ENCODE peak calls at places on chromosomes 2 and 18, in four cellular contexts. F is prostate gland, M is mesothelial cell of epicardium, N is HFF-Myc. X is an unnamed sample.

GRCh38 chr18:5073026-5073944 is 123.8 kb downstream of the AKAIN1 start:
- DNase-seq in F (no peak), M (peak; percentile 38), N (no peak), X (peak; percentile 27)

GRCh38 chr2:209933499-209934458 is 68.7 kb upstream of the RPE start:
- DNase-seq in F (peak; percentile 76), M (no peak), N (peak; percentile 9), X (peak; percentile 64)

GRCh38 chr2:149767516-149767974 is 180.0 kb upstream of the MMADHC start:
- DNase-seq in F (no peak), M (no peak), N (no peak), X (no peak)

GRCh38 chr18:45175505-45175904 is 439.8 kb upstream of the SLC14A2 start:
- DNase-seq in F (no peak), M (no peak), N (no peak), X (no peak)

GRCh38 chr2:161946489-161947107 is 127.4 kb downstream of the DPP4 start:
- DNase-seq in F (no peak), M (no peak), N (peak; percentile 3), X (no peak)

GRCh38 chr2:109264595-109265328 is 135.8 kb downstream of the SH3RF3 start:
- DNase-seq in F (no peak), M (no peak), N (no peak), X (no peak)

GRCh38 chr2:95005726-95006125 is 19.8 kb upstream of the MAL start:
- DNase-seq in F (no peak), M (no peak), N (no peak), X (no peak)

GRCh38 chr18:28039078-28039477 is 137.9 kb downstream of the CDH2 start:
- DNase-seq in F (no peak), M (no peak), N (peak; percentile 5), X (no peak)

GRCh38 chr2:11467749-11468148 is 1.8 kb upstream of the E2F6 start:
- DNase-seq in F (no peak), M (no peak), N (no peak), X (no peak)

GRCh38 chr18:28854964-28855363 is 678.0 kb upstream of the CDH2 start:
- DNase-seq in F (no peak), M (no peak), N (no peak), X (no peak)

GRCh38 chr2:174777334-174777733 is 13.1 kb upstream of the CHRNA1 start:
- DNase-seq in F (no peak), M (no peak), N (peak; percentile 75), X (no peak)

GRCh38 chr2:111702809-111703196 is 181.2 kb downstream of the ANAPC1 start:
- DNase-seq in F (no peak), M (no peak), N (no peak), X (no peak)

GRCh38 chr2:232386740-232387450 is 8.3 kb downstream of the ALPP start:
- DNase-seq in F (no peak), M (peak; percentile 63), N (no peak), X (no peak)

GRCh38 chr2:167404896-167405295 is 516.6 kb downstream of the XIRP2 start:
- DNase-seq in F (no peak), M (no peak), N (no peak), X (no peak)

GRCh38 chr2:24360050-24360962 is at the start of gene ITSN2:
- DNase-seq in F (peak; percentile 66), M (peak; percentile 84), N (no peak), X (peak; percentile 85)
- TF ChIP-seq CTCF in F (no peak), M (no peak), N (no peak), X (no peak)

GRCh38 chr2:118459425-118459824 is 371.2 kb downstream of the INSIG2 start:
- DNase-seq in F (no peak), M (no peak), N (no peak), X (no peak)
- TF ChIP-seq CTCF in F (no peak), M (no peak), N (no peak), X (no peak)

DNA sequence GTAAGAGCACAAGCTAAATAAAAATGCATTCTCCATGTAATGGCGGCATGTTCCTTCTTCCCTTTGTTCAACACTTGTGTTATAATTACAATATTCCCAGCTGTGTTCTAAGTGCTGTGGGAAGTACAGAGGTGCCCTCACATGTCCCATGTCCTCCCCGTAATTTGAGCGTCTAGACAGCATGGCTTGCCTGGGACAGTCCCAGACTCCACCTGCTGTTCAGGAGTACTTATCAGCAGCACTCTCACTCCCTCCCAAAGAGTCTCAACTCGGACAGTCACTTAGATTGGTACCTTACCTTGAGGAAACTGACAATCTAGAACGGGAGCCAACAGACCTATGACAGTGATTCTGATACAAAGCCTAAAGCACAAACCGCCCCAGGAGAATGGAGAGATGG is 370.5 kb downstream of the EIPR1 start:
- DNase-seq in F (no peak), M (no peak), N (no peak), X (no peak)
- TF ChIP-seq CTCF in F (no peak), M (no peak), N (no peak), X (no peak)

GRCh38 chr2:144201126-144201525 is 318.8 kb downstream of the ZEB2 start:
- DNase-seq in F (no peak), M (no peak), N (no peak), X (no peak)

GRCh38 chr2:144194331-144195071 is 325.4 kb downstream of the ZEB2 start:
- DNase-seq in F (no peak), M (no peak), N (no peak), X (no peak)

GRCh38 chr2:144201868-144202468 is 318.0 kb downstream of the ZEB2 start:
- DNase-seq in F (no peak), M (no peak), N (peak; percentile 2), X (no peak)

GRCh38 chr2:144198116-144198515 is 321.8 kb downstream of the ZEB2 start:
- DNase-seq in F (no peak), M (no peak), N (peak; percentile 32), X (no peak)
- TF ChIP-seq CTCF in F (no peak), M (no peak), N (no peak), X (no peak)

GRCh38 chr18:32261003-32261402 is 71.2 kb downstream of the MEP1B start:
- DNase-seq in F (no peak), M (no peak), N (no peak), X (no peak)

GRCh38 chr18:32258148-32258547 is 68.3 kb downstream of the MEP1B start:
- DNase-seq in F (no peak), M (no peak), N (no peak), X (no peak)

GRCh38 chr18:32258558-32259204 is 68.8 kb downstream of the MEP1B start:
- DNase-seq in F (no peak), M (no peak), N (no peak), X (no peak)

GRCh38 chr18:32257073-32257780 is 67.4 kb downstream of the MEP1B start:
- DNase-seq in F (no peak), M (no peak), N (no peak), X (no peak)

DNA sequence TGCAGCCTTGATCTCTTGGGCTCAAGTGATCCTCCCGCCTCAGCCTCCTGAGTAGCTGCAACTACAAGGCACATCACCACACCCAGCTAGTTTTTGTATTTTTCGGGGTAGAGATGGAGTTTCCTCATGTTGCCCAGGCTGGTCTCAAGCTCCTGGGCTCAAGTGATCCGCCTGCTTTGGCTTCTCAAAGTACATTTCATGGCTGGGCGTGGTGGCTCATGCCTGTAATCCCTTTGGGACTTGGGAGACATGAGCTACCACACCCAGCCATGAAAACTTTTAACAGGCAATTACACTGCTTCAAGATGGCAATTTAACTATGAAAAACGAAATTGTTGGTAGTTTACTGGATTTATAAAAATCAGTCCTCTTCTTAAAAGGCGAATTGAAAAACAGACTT is 69.7 kb downstream of the MEP1B start:
- DNase-seq in F (no peak), M (no peak), N (no peak), X (no peak)
- TF ChIP-seq CTCF in F (no peak), M (no peak), N (no peak), X (no peak)

GRCh38 chr2:105404736-105405135 is 5.9 kb upstream of the FHL2 start:
- DNase-seq in F (no peak), M (no peak), N (no peak), X (no peak)

GRCh38 chr2:105403241-105403784 is 4.5 kb upstream of the FHL2 start:
- DNase-seq in F (no peak), M (no peak), N (no peak), X (no peak)

GRCh38 chr2:105405291-105405690 is 6.4 kb upstream of the FHL2 start:
- DNase-seq in F (no peak), M (no peak), N (no peak), X (no peak)

GRCh38 chr2:105402809-105403208 is 4.0 kb upstream of the FHL2 start:
- DNase-seq in F (no peak), M (no peak), N (no peak), X (no peak)

GRCh38 chr2:105403785-105404698 is 5.2 kb upstream of the FHL2 start:
- DNase-seq in F (peak; percentile 58), M (no peak), N (no peak), X (no peak)
- TF ChIP-seq CTCF in F (no peak), M (no peak), N (peak; percentile 55), X (no peak)

GRCh38 chr2:20781656-20782265 is 41.1 kb downstream of the LDAH start:
- DNase-seq in F (no peak), M (no peak), N (no peak), X (no peak)
- TF ChIP-seq CTCF in F (peak; percentile 50), M (no peak), N (peak; percentile 71), X (peak; percentile 28)

DNA sequence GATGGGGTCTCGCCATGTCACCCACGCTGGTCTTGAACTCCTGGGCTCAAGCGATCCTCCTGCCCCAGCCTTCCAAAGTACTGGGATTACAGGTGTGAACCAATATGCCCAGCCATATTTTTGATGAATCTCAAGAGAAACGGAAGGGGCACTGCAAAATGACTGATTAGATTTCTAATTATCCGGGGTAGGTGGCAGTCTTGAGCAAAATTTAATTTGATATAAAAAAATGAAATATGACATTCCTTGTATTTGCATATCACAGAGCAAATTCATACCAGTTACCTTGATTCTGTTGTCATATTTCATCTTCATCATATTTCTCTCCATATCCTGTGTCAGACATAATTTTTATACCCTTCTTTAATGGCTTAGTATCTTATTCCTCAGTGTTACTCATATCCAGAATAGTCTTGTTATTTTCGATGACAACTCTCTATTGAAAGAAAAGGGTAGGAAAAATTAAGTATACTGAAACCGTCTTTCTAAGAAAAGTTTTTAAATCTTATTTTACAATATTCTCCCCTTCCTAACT is 30.0 kb upstream of the RTN4 start:
- DNase-seq in F (no peak), M (no peak), N (no peak), X (no peak)
- TF ChIP-seq CTCF in F (no peak), M (no peak), N (no peak), X (no peak)

X was measured in body of pancreas.